ENCODE peak calls at places on chromosome 9, in six cellular contexts. One of them, this sample, is unnamed.

GRCh38 chr9:134237630-134238265 is 73.4 kb upstream of the RNU6ATAC start:
- DNase-seq in endothelial cell of umbilical vein: no peak
- DNase-seq in HepG2: no peak
- DNase-seq in K562: no peak
- DNase-seq in A549: no peak
- DNase-seq in GM12878: no peak
- DNase-seq in this sample: no peak

GRCh38 chr9:134163374-134164196 is 779 bp downstream of the RNU6ATAC start:
- DNase-seq in endothelial cell of umbilical vein: peak; percentile 62
- DNase-seq in HepG2: no peak
- DNase-seq in K562: no peak
- DNase-seq in A549: no peak
- DNase-seq in GM12878: no peak
- DNase-seq in this sample: peak; percentile 13

GRCh38 chr9:91101598-91102168 is 260.0 kb downstream of the AUH start:
- DNase-seq in endothelial cell of umbilical vein: no peak
- DNase-seq in HepG2: no peak
- DNase-seq in K562: no peak
- DNase-seq in A549: no peak
- DNase-seq in GM12878: no peak
- DNase-seq in this sample: no peak

GRCh38 chr9:114397219-114397847 is 9.6 kb upstream of the AKNA start:
- DNase-seq in endothelial cell of umbilical vein: no peak
- DNase-seq in HepG2: no peak
- DNase-seq in K562: no peak
- DNase-seq in A549: no peak
- DNase-seq in GM12878: no peak
- DNase-seq in this sample: no peak

GRCh38 chr9:107137495-107138202 is 145.4 kb upstream of the RAD23B start:
- DNase-seq in endothelial cell of umbilical vein: peak; percentile 17
- DNase-seq in HepG2: peak; percentile 21
- DNase-seq in K562: peak; percentile 72
- DNase-seq in A549: peak; percentile 32
- DNase-seq in GM12878: no peak
- DNase-seq in this sample: peak; percentile 31

GRCh38 chr9:21904371-21904770 is 89.8 kb downstream of the CDKN2A start:
- DNase-seq in endothelial cell of umbilical vein: peak; percentile 41
- DNase-seq in HepG2: no peak
- DNase-seq in K562: no peak
- DNase-seq in A549: no peak
- DNase-seq in GM12878: no peak
- DNase-seq in this sample: no peak

GRCh38 chr9:19232830-19233194 is 2.3 kb downstream of the DENND4C start:
- DNase-seq in endothelial cell of umbilical vein: peak; percentile 55
- DNase-seq in HepG2: no peak
- DNase-seq in K562: no peak
- DNase-seq in A549: no peak
- DNase-seq in GM12878: peak; percentile 46
- DNase-seq in this sample: peak; percentile 33

GRCh38 chr9:911003-911402 is 65.5 kb upstream of the DMRT3 start:
- DNase-seq in endothelial cell of umbilical vein: no peak
- DNase-seq in HepG2: peak; percentile 9
- DNase-seq in K562: no peak
- DNase-seq in A549: peak; percentile 20
- DNase-seq in GM12878: no peak
- DNase-seq in this sample: peak; percentile 71

GRCh38 chr9:69036799-69037198 is 1.2 kb downstream of the FXN start:
- DNase-seq in endothelial cell of umbilical vein: no peak
- DNase-seq in HepG2: peak; percentile 51
- DNase-seq in K562: no peak
- DNase-seq in A549: no peak
- DNase-seq in GM12878: no peak
- DNase-seq in this sample: no peak

GRCh38 chr9:135826188-135826545 is 81.2 kb downstream of the CAMSAP1 start:
- DNase-seq in endothelial cell of umbilical vein: no peak
- DNase-seq in HepG2: no peak
- DNase-seq in K562: no peak
- DNase-seq in A549: no peak
- DNase-seq in GM12878: no peak
- DNase-seq in this sample: no peak

GRCh38 chr9:115640887-115641286 is 512.7 kb upstream of the PAPPA start:
- DNase-seq in endothelial cell of umbilical vein: no peak
- DNase-seq in HepG2: no peak
- DNase-seq in K562: no peak
- DNase-seq in A549: no peak
- DNase-seq in GM12878: no peak
- DNase-seq in this sample: no peak

GRCh38 chr9:70564464-70565190 is 150.2 kb upstream of the KLF9 start:
- DNase-seq in endothelial cell of umbilical vein: no peak
- DNase-seq in HepG2: no peak
- DNase-seq in K562: no peak
- DNase-seq in A549: no peak
- DNase-seq in GM12878: no peak
- DNase-seq in this sample: no peak

GRCh38 chr9:131744171-131744714 is 4.4 kb upstream of the RAPGEF1 start:
- DNase-seq in endothelial cell of umbilical vein: no peak
- DNase-seq in HepG2: peak; percentile 51
- DNase-seq in K562: no peak
- DNase-seq in A549: no peak
- DNase-seq in GM12878: no peak
- DNase-seq in this sample: peak; percentile 50

GRCh38 chr9:36151306-36152210 is 15.0 kb downstream of the GLIPR2 start:
- DNase-seq in endothelial cell of umbilical vein: peak; percentile 78
- DNase-seq in HepG2: no peak
- DNase-seq in K562: no peak
- DNase-seq in A549: no peak
- DNase-seq in GM12878: peak; percentile 72
- DNase-seq in this sample: peak; percentile 93

GRCh38 chr9:13023498-13023897 is 248.7 kb downstream of the LURAP1L start:
- DNase-seq in endothelial cell of umbilical vein: no peak
- DNase-seq in HepG2: peak; percentile 9
- DNase-seq in K562: no peak
- DNase-seq in A549: peak; percentile 22
- DNase-seq in GM12878: no peak
- DNase-seq in this sample: no peak

GRCh38 chr9:70093095-70093494 is 49.4 kb downstream of the MAMDC2 start:
- DNase-seq in endothelial cell of umbilical vein: no peak
- DNase-seq in HepG2: no peak
- DNase-seq in K562: no peak
- DNase-seq in A549: no peak
- DNase-seq in GM12878: no peak
- DNase-seq in this sample: no peak

GRCh38 chr9:113955076-113955752 is 79.1 kb downstream of the ZNF618 start:
- DNase-seq in endothelial cell of umbilical vein: peak; percentile 49
- DNase-seq in HepG2: no peak
- DNase-seq in K562: no peak
- DNase-seq in A549: no peak
- DNase-seq in GM12878: no peak
- DNase-seq in this sample: peak; percentile 53

GRCh38 chr9:109283012-109283411 is 37.8 kb downstream of the EPB41L4B start:
- DNase-seq in endothelial cell of umbilical vein: no peak
- DNase-seq in HepG2: no peak
- DNase-seq in K562: no peak
- DNase-seq in A549: no peak
- DNase-seq in GM12878: no peak
- DNase-seq in this sample: no peak

GRCh38 chr9:72600671-72601070 is 79.3 kb downstream of the TMC1 start:
- DNase-seq in endothelial cell of umbilical vein: no peak
- DNase-seq in HepG2: no peak
- DNase-seq in K562: no peak
- DNase-seq in A549: no peak
- DNase-seq in GM12878: no peak
- DNase-seq in this sample: no peak

GRCh38 chr9:137297966-137298365 is 4.1 kb downstream of the NRARP start:
- DNase-seq in endothelial cell of umbilical vein: no peak
- DNase-seq in HepG2: no peak
- DNase-seq in K562: no peak
- DNase-seq in A549: no peak
- DNase-seq in GM12878: no peak
- DNase-seq in this sample: no peak

GRCh38 chr9:137300607-137301085 is 1.4 kb downstream of the NRARP start:
- DNase-seq in endothelial cell of umbilical vein: peak; percentile 55
- DNase-seq in HepG2: no peak
- DNase-seq in K562: peak; percentile 52
- DNase-seq in A549: peak; percentile 73
- DNase-seq in GM12878: no peak
- DNase-seq in this sample: peak; percentile 56

GRCh38 chr9:137298401-137298982 is 3.6 kb downstream of the NRARP start:
- DNase-seq in endothelial cell of umbilical vein: peak; percentile 94
- DNase-seq in HepG2: no peak
- DNase-seq in K562: no peak
- DNase-seq in A549: no peak
- DNase-seq in GM12878: no peak
- DNase-seq in this sample: no peak

GRCh38 chr9:137299938-137300337 is 2.1 kb downstream of the NRARP start:
- DNase-seq in endothelial cell of umbilical vein: peak; percentile 37
- DNase-seq in HepG2: no peak
- DNase-seq in K562: no peak
- DNase-seq in A549: no peak
- DNase-seq in GM12878: no peak
- DNase-seq in this sample: no peak

GRCh38 chr9:137298983-137299521 is 3.0 kb downstream of the NRARP start:
- DNase-seq in endothelial cell of umbilical vein: no peak
- DNase-seq in HepG2: no peak
- DNase-seq in K562: no peak
- DNase-seq in A549: no peak
- DNase-seq in GM12878: no peak
- DNase-seq in this sample: no peak
- TF ChIP-seq MYC in endothelial cell of umbilical vein: no peak
- TF ChIP-seq MYC in HepG2: no peak
- TF ChIP-seq MYC in K562: no peak
- TF ChIP-seq MYC in A549: no peak
- TF ChIP-seq MYC in GM12878: no peak
- TF ChIP-seq MYC in this sample: no peak

DNA sequence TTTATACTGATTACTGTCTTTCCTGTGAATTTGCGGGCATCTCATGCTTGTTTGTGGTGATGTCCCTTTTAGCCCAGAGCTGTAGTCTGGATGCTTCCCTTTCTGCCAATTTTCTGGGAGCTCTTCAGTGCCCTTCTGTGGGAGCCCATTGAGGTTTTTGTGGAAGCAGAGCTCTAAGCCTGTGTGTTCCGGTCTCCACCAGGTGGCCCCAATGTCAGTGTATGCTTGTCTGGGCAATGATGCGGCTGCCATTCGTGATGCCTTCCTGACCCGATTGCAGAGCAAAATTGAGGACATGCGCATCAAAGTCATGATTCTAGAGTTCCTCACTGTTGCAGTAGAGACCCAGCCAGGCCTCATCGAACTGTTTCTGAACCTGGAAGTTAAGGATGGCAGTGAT is 35.1 kb downstream of the SH3GLB2 start:
- DNase-seq in endothelial cell of umbilical vein: no peak
- DNase-seq in HepG2: no peak
- DNase-seq in K562: no peak
- DNase-seq in A549: peak; percentile 43
- DNase-seq in GM12878: no peak
- DNase-seq in this sample: no peak
- TF ChIP-seq CTCF in endothelial cell of umbilical vein: peak; percentile 31
- TF ChIP-seq CTCF in HepG2: peak; percentile 34
- TF ChIP-seq CTCF in K562: peak; percentile 33
- TF ChIP-seq CTCF in A549: no peak
- TF ChIP-seq CTCF in GM12878: peak; percentile 38
- TF ChIP-seq CTCF in this sample: peak; percentile 13

GRCh38 chr9:4206718-4207117 is 93.2 kb downstream of the GLIS3 start:
- DNase-seq in endothelial cell of umbilical vein: no peak
- DNase-seq in HepG2: no peak
- DNase-seq in K562: no peak
- DNase-seq in A549: no peak
- DNase-seq in GM12878: no peak
- DNase-seq in this sample: no peak

GRCh38 chr9:4211022-4211421 is 88.8 kb downstream of the GLIS3 start:
- DNase-seq in endothelial cell of umbilical vein: no peak
- DNase-seq in HepG2: no peak
- DNase-seq in K562: no peak
- DNase-seq in A549: no peak
- DNase-seq in GM12878: no peak
- DNase-seq in this sample: no peak

GRCh38 chr9:4207476-4207875 is 92.4 kb downstream of the GLIS3 start:
- DNase-seq in endothelial cell of umbilical vein: no peak
- DNase-seq in HepG2: no peak
- DNase-seq in K562: no peak
- DNase-seq in A549: no peak
- DNase-seq in GM12878: no peak
- DNase-seq in this sample: no peak

GRCh38 chr9:4211806-4212205 is 88.1 kb downstream of the GLIS3 start:
- DNase-seq in endothelial cell of umbilical vein: no peak
- DNase-seq in HepG2: no peak
- DNase-seq in K562: no peak
- DNase-seq in A549: no peak
- DNase-seq in GM12878: no peak
- DNase-seq in this sample: no peak

GRCh38 chr9:4207881-4208615 is 91.8 kb downstream of the GLIS3 start:
- DNase-seq in endothelial cell of umbilical vein: no peak
- DNase-seq in HepG2: no peak
- DNase-seq in K562: no peak
- DNase-seq in A549: no peak
- DNase-seq in GM12878: no peak
- DNase-seq in this sample: no peak
- TF ChIP-seq MYC in endothelial cell of umbilical vein: no peak
- TF ChIP-seq MYC in HepG2: no peak
- TF ChIP-seq MYC in K562: no peak
- TF ChIP-seq MYC in A549: no peak
- TF ChIP-seq MYC in GM12878: no peak
- TF ChIP-seq MYC in this sample: no peak

GRCh38 chr9:96025995-96026572 is 150.6 kb downstream of the ERCC6L2 start:
- DNase-seq in endothelial cell of umbilical vein: no peak
- DNase-seq in HepG2: no peak
- DNase-seq in K562: peak; percentile 60
- DNase-seq in A549: no peak
- DNase-seq in GM12878: no peak
- DNase-seq in this sample: no peak
- TF ChIP-seq CTCF in endothelial cell of umbilical vein: peak; percentile 30
- TF ChIP-seq CTCF in HepG2: peak; percentile 49
- TF ChIP-seq CTCF in K562: peak; percentile 40
- TF ChIP-seq CTCF in A549: no peak
- TF ChIP-seq CTCF in GM12878: peak; percentile 38
- TF ChIP-seq CTCF in this sample: peak; percentile 27

This sample was measured in NB4.